ENCODE peak calls at places on chromosomes 6 and 20, in five cellular contexts. One of them, this sample, is unnamed.

GRCh38 chr6:90678049-90678779 is 91.3 kb upstream of the MAP3K7 start:
- DNase-seq in astrocyte: no peak
- DNase-seq in fibroblast of the aortic adventitia: no peak
- DNase-seq in breast epithelium: no peak
- DNase-seq in cardiac fibroblast: no peak
- DNase-seq in this sample: no peak

GRCh38 chr20:9021699-9022098 is 47.2 kb upstream of the PLCB4 start:
- DNase-seq in astrocyte: peak; percentile 11
- DNase-seq in fibroblast of the aortic adventitia: no peak
- DNase-seq in breast epithelium: peak; percentile 26
- DNase-seq in cardiac fibroblast: peak; percentile 66
- DNase-seq in this sample: peak; percentile 51

GRCh38 chr6:136149311-136149710 is 100.8 kb downstream of the MTFR2 start:
- DNase-seq in astrocyte: no peak
- DNase-seq in fibroblast of the aortic adventitia: no peak
- DNase-seq in breast epithelium: no peak
- DNase-seq in cardiac fibroblast: no peak
- DNase-seq in this sample: no peak

GRCh38 chr6:33316603-33317417 is 734 bp downstream of the ZBTB22 start:
- DNase-seq in astrocyte: no peak
- DNase-seq in fibroblast of the aortic adventitia: no peak
- DNase-seq in breast epithelium: no peak
- DNase-seq in cardiac fibroblast: no peak
- DNase-seq in this sample: no peak

GRCh38 chr20:50038574-50038991 is 55.8 kb downstream of the SNAI1 start:
- DNase-seq in astrocyte: no peak
- DNase-seq in fibroblast of the aortic adventitia: no peak
- DNase-seq in breast epithelium: no peak
- DNase-seq in cardiac fibroblast: no peak
- DNase-seq in this sample: no peak

GRCh38 chr6:118735320-118735719 is 83.9 kb upstream of the CEP85L start:
- DNase-seq in astrocyte: no peak
- DNase-seq in fibroblast of the aortic adventitia: peak; percentile 8
- DNase-seq in breast epithelium: no peak
- DNase-seq in cardiac fibroblast: peak; percentile 23
- DNase-seq in this sample: peak; percentile 37

GRCh38 chr6:161038229-161039003 is 46.8 kb downstream of the MAP3K4 start:
- DNase-seq in astrocyte: peak; percentile 100
- DNase-seq in fibroblast of the aortic adventitia: peak; percentile 94
- DNase-seq in breast epithelium: peak; percentile 46
- DNase-seq in cardiac fibroblast: peak; percentile 70
- DNase-seq in this sample: peak; percentile 78

GRCh38 chr6:113073611-113074191 is 726.6 kb downstream of the RFPL4B start:
- DNase-seq in astrocyte: peak; percentile 83
- DNase-seq in fibroblast of the aortic adventitia: peak; percentile 77
- DNase-seq in breast epithelium: no peak
- DNase-seq in cardiac fibroblast: peak; percentile 57
- DNase-seq in this sample: peak; percentile 64

GRCh38 chr6:28336284-28337024 is 506 bp upstream of the ZSCAN31 start:
- DNase-seq in astrocyte: peak; percentile 58
- DNase-seq in fibroblast of the aortic adventitia: peak; percentile 31
- DNase-seq in breast epithelium: no peak
- DNase-seq in cardiac fibroblast: peak; percentile 35
- DNase-seq in this sample: peak; percentile 65

GRCh38 chr6:169074551-169074950 is 179.1 kb downstream of the THBS2 start:
- DNase-seq in astrocyte: peak; percentile 55
- DNase-seq in fibroblast of the aortic adventitia: peak; percentile 85
- DNase-seq in breast epithelium: no peak
- DNase-seq in cardiac fibroblast: peak; percentile 34
- DNase-seq in this sample: peak; percentile 29

GRCh38 chr20:35714127-35714526 is 14.9 kb downstream of the ROMO1 start:
- DNase-seq in astrocyte: no peak
- DNase-seq in fibroblast of the aortic adventitia: no peak
- DNase-seq in breast epithelium: no peak
- DNase-seq in cardiac fibroblast: no peak
- DNase-seq in this sample: no peak

GRCh38 chr6:22681761-22682160 is 112.4 kb downstream of the HDGFL1 start:
- DNase-seq in astrocyte: no peak
- DNase-seq in fibroblast of the aortic adventitia: peak; percentile 1
- DNase-seq in breast epithelium: no peak
- DNase-seq in cardiac fibroblast: no peak
- DNase-seq in this sample: no peak

GRCh38 chr6:50922579-50923525 is 104.2 kb downstream of the TFAP2B start:
- DNase-seq in astrocyte: peak; percentile 22
- DNase-seq in fibroblast of the aortic adventitia: peak; percentile 39
- DNase-seq in breast epithelium: no peak
- DNase-seq in cardiac fibroblast: no peak
- DNase-seq in this sample: no peak

GRCh38 chr6:26158581-26159416 is 71.6 kb downstream of the HFE start:
- DNase-seq in astrocyte: peak; percentile 32
- DNase-seq in fibroblast of the aortic adventitia: peak; percentile 57
- DNase-seq in breast epithelium: peak; percentile 69
- DNase-seq in cardiac fibroblast: peak; percentile 60
- DNase-seq in this sample: peak; percentile 59

GRCh38 chr6:45923831-45924391 is 91.7 kb downstream of the CLIC5 start:
- DNase-seq in astrocyte: peak; percentile 54
- DNase-seq in fibroblast of the aortic adventitia: no peak
- DNase-seq in breast epithelium: no peak
- DNase-seq in cardiac fibroblast: peak; percentile 29
- DNase-seq in this sample: no peak

GRCh38 chr6:91731939-91732338 is 1145.1 kb upstream of the MAP3K7 start:
- DNase-seq in astrocyte: no peak
- DNase-seq in fibroblast of the aortic adventitia: no peak
- DNase-seq in breast epithelium: no peak
- DNase-seq in cardiac fibroblast: no peak
- DNase-seq in this sample: no peak

GRCh38 chr6:152356659-152357058 is 280.5 kb downstream of the SYNE1 start:
- DNase-seq in astrocyte: no peak
- DNase-seq in fibroblast of the aortic adventitia: peak; percentile 62
- DNase-seq in breast epithelium: no peak
- DNase-seq in cardiac fibroblast: peak; percentile 74
- DNase-seq in this sample: peak; percentile 82

GRCh38 chr6:37512400-37512958 is 12.8 kb upstream of the CCDC167 start:
- DNase-seq in astrocyte: no peak
- DNase-seq in fibroblast of the aortic adventitia: no peak
- DNase-seq in breast epithelium: peak; percentile 36
- DNase-seq in cardiac fibroblast: no peak
- DNase-seq in this sample: no peak

GRCh38 chr6:18245642-18246041 is 18.7 kb downstream of the DEK start:
- DNase-seq in astrocyte: no peak
- DNase-seq in fibroblast of the aortic adventitia: no peak
- DNase-seq in breast epithelium: no peak
- DNase-seq in cardiac fibroblast: no peak
- DNase-seq in this sample: no peak

GRCh38 chr20:43900496-43900895 is 14.2 kb upstream of the TOX2 start:
- DNase-seq in astrocyte: no peak
- DNase-seq in fibroblast of the aortic adventitia: no peak
- DNase-seq in breast epithelium: no peak
- DNase-seq in cardiac fibroblast: peak; percentile 78
- DNase-seq in this sample: no peak

GRCh38 chr6:95574811-95575210 is 2.5 kb upstream of the MANEA start:
- DNase-seq in astrocyte: no peak
- DNase-seq in fibroblast of the aortic adventitia: peak; percentile 69
- DNase-seq in breast epithelium: no peak
- DNase-seq in cardiac fibroblast: peak; percentile 58
- DNase-seq in this sample: peak; percentile 77

GRCh38 chr20:19789009-19789408 is 31.0 kb downstream of the RIN2 start:
- DNase-seq in astrocyte: no peak
- DNase-seq in fibroblast of the aortic adventitia: no peak
- DNase-seq in breast epithelium: no peak
- DNase-seq in cardiac fibroblast: no peak
- DNase-seq in this sample: no peak
- TF ChIP-seq CTCF in astrocyte: no peak
- TF ChIP-seq CTCF in fibroblast of the aortic adventitia: no peak
- TF ChIP-seq CTCF in breast epithelium: no peak
- TF ChIP-seq CTCF in cardiac fibroblast: no peak
- TF ChIP-seq CTCF in this sample: no peak

GRCh38 chr6:693737-694038 is 749 bp upstream of the EXOC2 start:
- DNase-seq in astrocyte: no peak
- DNase-seq in fibroblast of the aortic adventitia: no peak
- DNase-seq in breast epithelium: no peak
- DNase-seq in cardiac fibroblast: no peak
- DNase-seq in this sample: no peak
- H3K4me3 ChIP-seq in astrocyte: peak overlapping the region; percentile 98
- H3K4me3 ChIP-seq in fibroblast of the aortic adventitia: peak overlapping the region; percentile 93
- H3K4me3 ChIP-seq in breast epithelium: no peak overlapping the region
- H3K4me3 ChIP-seq in cardiac fibroblast: peak overlapping the region; percentile 97
- H3K4me3 ChIP-seq in this sample: peak overlapping the region; percentile 86

GRCh38 chr6:35295521-35296315 is 1.9 kb upstream of the DEF6 start:
- DNase-seq in astrocyte: no peak
- DNase-seq in fibroblast of the aortic adventitia: no peak
- DNase-seq in breast epithelium: no peak
- DNase-seq in cardiac fibroblast: no peak
- DNase-seq in this sample: no peak

GRCh38 chr6:35296931-35297330 is 687 bp upstream of the DEF6 start:
- DNase-seq in astrocyte: no peak
- DNase-seq in fibroblast of the aortic adventitia: no peak
- DNase-seq in breast epithelium: no peak
- DNase-seq in cardiac fibroblast: no peak
- DNase-seq in this sample: no peak

GRCh38 chr6:35298625-35299140 is 1.1 kb downstream of the DEF6 start:
- DNase-seq in astrocyte: no peak
- DNase-seq in fibroblast of the aortic adventitia: no peak
- DNase-seq in breast epithelium: no peak
- DNase-seq in cardiac fibroblast: no peak
- DNase-seq in this sample: no peak

GRCh38 chr6:35299674-35300073 is 2.1 kb downstream of the DEF6 start:
- DNase-seq in astrocyte: no peak
- DNase-seq in fibroblast of the aortic adventitia: no peak
- DNase-seq in breast epithelium: no peak
- DNase-seq in cardiac fibroblast: no peak
- DNase-seq in this sample: no peak

DNA sequence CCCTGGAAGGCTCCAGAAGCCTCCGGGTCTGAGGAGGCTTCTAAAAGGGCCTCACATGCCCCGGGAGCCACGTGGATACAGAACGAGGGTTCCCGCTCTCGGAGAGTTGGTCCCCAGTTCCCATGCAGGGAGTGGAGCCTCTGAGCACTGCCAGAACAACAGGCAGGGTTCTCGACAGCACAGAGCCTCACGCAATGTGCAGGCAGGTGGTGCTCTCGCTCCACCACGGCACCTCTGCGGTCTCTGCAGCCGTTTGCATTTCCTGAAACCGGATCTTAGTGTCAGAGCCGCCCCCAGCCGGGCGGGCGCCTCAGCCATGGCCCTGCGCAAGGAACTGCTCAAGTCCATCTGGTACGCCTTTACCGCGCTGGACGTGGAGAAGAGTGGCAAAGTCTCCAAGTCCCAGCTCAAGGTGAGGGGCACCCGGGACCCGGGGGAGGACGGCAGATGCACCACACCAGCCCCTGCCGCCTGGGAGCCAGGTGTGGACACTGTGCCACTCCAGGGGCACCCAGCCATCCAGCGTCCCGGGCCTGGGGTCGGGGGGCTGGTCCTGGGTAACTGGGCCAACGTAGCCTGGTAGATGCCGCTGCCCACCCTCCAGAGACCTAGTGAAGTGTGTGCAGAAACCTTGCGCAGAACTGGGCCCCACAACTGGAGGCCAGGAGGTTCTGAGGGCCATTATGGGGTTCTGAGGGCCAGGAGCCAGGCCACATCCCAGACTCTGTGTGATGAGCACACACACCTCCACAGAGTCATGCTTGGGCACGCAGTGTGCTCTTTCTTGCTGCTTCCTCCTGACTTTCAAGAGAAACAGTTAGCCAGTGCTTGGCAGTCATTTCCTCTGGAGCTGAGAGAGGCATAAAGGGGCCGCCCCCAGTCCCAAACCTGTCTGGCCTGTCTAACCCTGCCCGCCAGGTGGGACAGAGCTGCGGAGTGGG is at the start of gene DEF6:
- DNase-seq in astrocyte: peak; percentile 57
- DNase-seq in fibroblast of the aortic adventitia: peak; percentile 69
- DNase-seq in breast epithelium: peak; percentile 84
- DNase-seq in cardiac fibroblast: peak; percentile 87
- DNase-seq in this sample: peak; percentile 87
- TF ChIP-seq CTCF in astrocyte: peak; percentile 48
- TF ChIP-seq CTCF in fibroblast of the aortic adventitia: peak; percentile 66
- TF ChIP-seq CTCF in breast epithelium: peak; percentile 10
- TF ChIP-seq CTCF in cardiac fibroblast: peak; percentile 69
- TF ChIP-seq CTCF in this sample: peak; percentile 73

GRCh38 chr6:34536251-34536958 is 19.7 kb downstream of the SPDEF start:
- DNase-seq in astrocyte: no peak
- DNase-seq in fibroblast of the aortic adventitia: no peak
- DNase-seq in breast epithelium: peak; percentile 72
- DNase-seq in cardiac fibroblast: no peak
- DNase-seq in this sample: no peak

GRCh38 chr6:34539181-34539580 is 16.9 kb downstream of the SPDEF start:
- DNase-seq in astrocyte: no peak
- DNase-seq in fibroblast of the aortic adventitia: no peak
- DNase-seq in breast epithelium: no peak
- DNase-seq in cardiac fibroblast: no peak
- DNase-seq in this sample: no peak

GRCh38 chr6:34536959-34537848 is 18.9 kb downstream of the SPDEF start:
- DNase-seq in astrocyte: no peak
- DNase-seq in fibroblast of the aortic adventitia: no peak
- DNase-seq in breast epithelium: no peak
- DNase-seq in cardiac fibroblast: no peak
- DNase-seq in this sample: no peak

GRCh38 chr6:34537922-34538550 is 18.1 kb downstream of the SPDEF start:
- DNase-seq in astrocyte: no peak
- DNase-seq in fibroblast of the aortic adventitia: no peak
- DNase-seq in breast epithelium: no peak
- DNase-seq in cardiac fibroblast: no peak
- DNase-seq in this sample: no peak

DNA sequence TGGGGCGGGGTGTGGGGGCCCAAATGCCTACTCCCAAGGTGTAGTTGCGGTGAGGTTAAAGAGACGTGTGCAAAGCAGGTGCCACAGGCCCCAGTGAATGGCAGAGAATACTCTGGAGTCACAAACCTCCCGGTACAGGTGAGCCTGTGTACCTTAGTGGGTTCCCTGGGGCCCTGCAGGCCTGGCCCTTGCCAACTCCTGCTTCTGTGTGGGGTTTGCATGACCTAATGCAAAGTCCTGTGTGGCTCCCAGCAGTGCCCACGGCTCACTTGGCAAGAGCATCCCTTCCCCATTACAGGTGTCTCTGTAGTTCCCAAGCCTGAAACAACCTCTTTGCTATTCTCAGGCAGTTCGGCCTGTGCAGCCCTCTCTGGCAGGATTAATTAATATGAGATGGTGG is 17.5 kb downstream of the SPDEF start:
- DNase-seq in astrocyte: no peak
- DNase-seq in fibroblast of the aortic adventitia: no peak
- DNase-seq in breast epithelium: no peak
- DNase-seq in cardiac fibroblast: no peak
- DNase-seq in this sample: no peak
- H3K4me3 ChIP-seq in astrocyte: no peak overlapping the region
- H3K4me3 ChIP-seq in fibroblast of the aortic adventitia: no peak overlapping the region
- H3K4me3 ChIP-seq in breast epithelium: no peak overlapping the region
- H3K4me3 ChIP-seq in cardiac fibroblast: no peak overlapping the region
- H3K4me3 ChIP-seq in this sample: no peak overlapping the region

GRCh38 chr20:10651227-10651990 is 22.4 kb downstream of the JAG1 start:
- DNase-seq in astrocyte: peak; percentile 73
- DNase-seq in fibroblast of the aortic adventitia: no peak
- DNase-seq in breast epithelium: no peak
- DNase-seq in cardiac fibroblast: peak; percentile 72
- DNase-seq in this sample: peak; percentile 70
- TF ChIP-seq CTCF in astrocyte: no peak
- TF ChIP-seq CTCF in fibroblast of the aortic adventitia: no peak
- TF ChIP-seq CTCF in breast epithelium: no peak
- TF ChIP-seq CTCF in cardiac fibroblast: no peak
- TF ChIP-seq CTCF in this sample: no peak

This sample was measured in fibroblast of pulmonary artery.